ENCODE peak calls at places on chromosomes 13 and 19, in nine cellular contexts. Z, T, K, E, X, G, L, M and C are unnamed samples.

GRCh38 chr19:40803170-40803856 is 4.3 kb downstream of the EGLN2 start:
- DNase-seq in E (no peak), G (no peak), X (no peak), Z (no peak), M (no peak), T (no peak), L (no peak), K (no peak), C (no peak)

GRCh38 chr19:43148233-43148632 is 38.1 kb downstream of the PSG5 start:
- DNase-seq in M (no peak), G (no peak), X (no peak), L (no peak), T (no peak), Z (no peak), E (no peak), K (peak; percentile 51), C (no peak)

GRCh38 chr13:85316501-85316900 is 482.7 kb downstream of the SLITRK6 start:
- DNase-seq in G (no peak), E (no peak), X (no peak), M (no peak), Z (no peak), T (no peak), K (peak; percentile 31), L (no peak), C (no peak)

GRCh38 chr19:4130635-4131438 is 6.9 kb upstream of the MAP2K2 start:
- DNase-seq in E (no peak), K (peak; percentile 74), X (no peak), G (no peak), Z (no peak), L (no peak), T (no peak), M (no peak), C (no peak)

GRCh38 chr19:40612831-40613668 is 11.9 kb downstream of the LTBP4 start:
- DNase-seq in Z (peak; percentile 59), L (no peak), K (no peak), M (peak; percentile 36), E (peak; percentile 74), T (peak; percentile 81), X (peak; percentile 77), G (no peak), C (peak; percentile 56)

GRCh38 chr19:47145639-47146486 is 15.2 kb downstream of the SAE1 start:
- DNase-seq in Z (no peak), T (no peak), X (no peak), E (no peak), G (no peak), K (no peak), M (no peak), L (no peak), C (no peak)

GRCh38 chr19:31160346-31160926 is 188.8 kb downstream of the TSHZ3 start:
- DNase-seq in Z (no peak), M (no peak), K (no peak), X (no peak), E (no peak), G (no peak), T (no peak), L (no peak), C (no peak)

GRCh38 chr13:113954046-113954841 is 19.6 kb downstream of the C13orf46 start:
- DNase-seq in T (no peak), X (peak; percentile 2), M (no peak), E (no peak), L (no peak), K (no peak), G (peak; percentile 13), Z (no peak), C (no peak)

GRCh38 chr13:54928071-54928470 is 1899.5 kb downstream of the OLFM4 start:
- DNase-seq in X (no peak), E (no peak), Z (no peak), T (no peak), M (no peak), L (no peak), K (no peak), G (no peak), C (no peak)

GRCh38 chr13:39263033-39263432 is 224.8 kb downstream of the NHLRC3 start:
- DNase-seq in Z (peak; percentile 55), X (peak; percentile 53), L (no peak), M (no peak), E (no peak), G (peak; percentile 23), K (peak; percentile 51), T (peak; percentile 54), C (no peak)

GRCh38 chr19:39401549-39402416 is 4.9 kb upstream of the ZFP36 start:
- DNase-seq in K (peak; percentile 79), Z (peak; percentile 91), T (peak; percentile 87), G (peak; percentile 90), E (peak; percentile 31), X (peak; percentile 38), L (peak; percentile 78), M (peak; percentile 64), C (peak; percentile 75)

GRCh38 chr13:41428155-41428554 is 29.2 kb upstream of the RGCC start:
- DNase-seq in K (no peak), T (peak; percentile 20), E (peak; percentile 28), L (peak; percentile 10), M (peak; percentile 12), X (no peak), G (no peak), Z (no peak), C (peak; percentile 32)

GRCh38 chr19:38975214-38975860 is at the start of gene FBXO17:
- DNase-seq in Z (no peak), K (peak; percentile 67), T (peak; percentile 29), G (peak; percentile 75), E (peak; percentile 61), X (peak; percentile 72), L (no peak), M (no peak), C (no peak)

GRCh38 chr13:47594833-47595232 is 406.2 kb downstream of the SUCLA2 start:
- DNase-seq in K (peak; percentile 11), X (no peak), L (no peak), E (no peak), G (no peak), Z (no peak), M (no peak), T (no peak), C (no peak)

GRCh38 chr19:43414554-43414953 is at the start of gene TEX101:
- DNase-seq in L (no peak), K (no peak), X (no peak), Z (no peak), M (no peak), T (no peak), E (no peak), G (no peak), C (no peak)

GRCh38 chr13:114288157-114288591 is 6.8 kb downstream of the UPF3A start:
- DNase-seq in Z (no peak), E (no peak), M (no peak), K (no peak), T (no peak), L (no peak), G (no peak), X (no peak), C (no peak)

GRCh38 chr13:41668130-41668757 is 210.9 kb downstream of the RGCC start:
- DNase-seq in E (no peak), X (peak; percentile 63), K (peak; percentile 97), M (no peak), T (peak; percentile 50), L (no peak), G (peak; percentile 21), Z (peak; percentile 67), C (no peak)

GRCh38 chr13:112587359-112587766 is 590 bp downstream of the TUBGCP3 start:
- DNase-seq in G (peak; percentile 93), M (peak; percentile 23), Z (peak; percentile 83), X (peak; percentile 89), K (peak; percentile 88), T (peak; percentile 87), E (peak; percentile 83), L (peak; percentile 9), C (peak; percentile 43)

GRCh38 chr13:28451482-28452217 is 43.3 kb downstream of the FLT1 start:
- DNase-seq in X (no peak), M (no peak), L (no peak), K (peak; percentile 74), T (no peak), G (no peak), E (peak; percentile 21), Z (no peak), C (no peak)

GRCh38 chr19:35211545-35212230 is 16.9 kb downstream of the FAM187B start:
- DNase-seq in X (no peak), M (peak; percentile 62), E (peak; percentile 52), L (peak; percentile 79), Z (peak; percentile 70), T (peak; percentile 53), K (no peak), G (peak; percentile 46), C (peak; percentile 55)

GRCh38 chr13:106496072-106496997 is 39.1 kb downstream of the EFNB2 start:
- DNase-seq in K (peak; percentile 37), E (no peak), Z (no peak), X (no peak), L (no peak), M (no peak), G (no peak), T (no peak), C (no peak)

GRCh38 chr19:4414800-4415251 is 12.4 kb downstream of the CHAF1A start:
- DNase-seq in T (no peak), M (no peak), Z (no peak), L (no peak), G (no peak), X (no peak), E (no peak), K (peak; percentile 57), C (no peak)

GRCh38 chr19:18322318-18322758 is 538 bp downstream of the LSM4 start:
- DNase-seq in E (no peak), G (peak; percentile 65), T (peak; percentile 87), M (no peak), K (peak; percentile 69), X (peak; percentile 74), Z (no peak), L (no peak), C (no peak)

GRCh38 chr19:5691205-5691929 is 1.3 kb downstream of the RPL36 start:
- DNase-seq in X (peak; percentile 51), K (peak; percentile 79), G (peak; percentile 66), M (no peak), Z (no peak), E (peak; percentile 70), L (no peak), T (peak; percentile 85), C (no peak)

GRCh38 chr19:38900220-38900629 is 456 bp downstream of the NFKBIB start:
- DNase-seq in L (no peak), E (no peak), K (no peak), Z (no peak), G (no peak), X (no peak), M (no peak), T (no peak), C (no peak)

GRCh38 chr13:34246511-34246910 is 428.6 kb downstream of the RFC3 start:
- DNase-seq in X (no peak), Z (no peak), M (no peak), K (peak; percentile 26), L (no peak), E (no peak), T (no peak), G (no peak), C (no peak)

GRCh38 chr19:7748756-7749155 is 1.4 kb upstream of the CD209 start:
- DNase-seq in L (no peak), T (no peak), G (no peak), K (peak; percentile 19), Z (no peak), X (no peak), E (no peak), M (no peak), C (no peak)

GRCh38 chr19:56080669-56081401 is 40.3 kb downstream of the ZNF787 start:
- DNase-seq in G (peak; percentile 79), L (peak; percentile 47), T (peak; percentile 82), E (peak; percentile 86), K (peak; percentile 90), M (peak; percentile 15), X (peak; percentile 86), Z (peak; percentile 76), C (peak; percentile 51)

GRCh38 chr19:46602392-46603194 is 1.5 kb downstream of the CALM3 start:
- DNase-seq in G (peak; percentile 32), T (no peak), L (no peak), M (no peak), E (no peak), K (no peak), X (peak; percentile 49), Z (no peak), C (no peak)

GRCh38 chr13:39362652-39363390 is 240.2 kb downstream of the LHFPL6 start:
- DNase-seq in K (no peak), M (no peak), Z (no peak), T (no peak), E (no peak), L (no peak), G (no peak), X (no peak), C (no peak)